ENCODE peak calls at places on chromosomes 7 and 10, in eight cellular contexts. One of them, this sample, is unnamed.

GRCh38 chr10:89516149-89516832 is 19.1 kb downstream of the SLC16A12 start:
- DNase-seq in upper lobe of left lung: no peak
- DNase-seq in fibroblast of lung: peak; percentile 97
- DNase-seq in right atrium auricular region: peak; percentile 87
- DNase-seq in PC-3: peak; percentile 37
- DNase-seq in adrenal gland: no peak
- DNase-seq in lung: no peak
- DNase-seq in lower lobe of right lung: no peak
- DNase-seq in this sample: no peak

GRCh38 chr10:73597346-73597745 is 6.2 kb upstream of the USP54 start:
- DNase-seq in lower lobe of right lung: no peak
- DNase-seq in lung: no peak
- DNase-seq in fibroblast of lung: peak; percentile 75
- DNase-seq in adrenal gland: no peak
- DNase-seq in upper lobe of left lung: no peak
- DNase-seq in PC-3: peak; percentile 72
- DNase-seq in right atrium auricular region: no peak
- DNase-seq in this sample: no peak

GRCh38 chr7:30706865-30707264 is 24.6 kb upstream of the CRHR2 start:
- DNase-seq in upper lobe of left lung: no peak
- DNase-seq in lower lobe of right lung: no peak
- DNase-seq in adrenal gland: no peak
- DNase-seq in lung: no peak
- DNase-seq in right atrium auricular region: no peak
- DNase-seq in fibroblast of lung: no peak
- DNase-seq in PC-3: no peak
- DNase-seq in this sample: no peak

GRCh38 chr7:64887756-64888508 is 15.1 kb upstream of the ZNF273 start:
- DNase-seq in lower lobe of right lung: peak; percentile 61
- DNase-seq in right atrium auricular region: peak; percentile 58
- DNase-seq in upper lobe of left lung: peak; percentile 71
- DNase-seq in adrenal gland: no peak
- DNase-seq in fibroblast of lung: no peak
- DNase-seq in lung: peak; percentile 45
- DNase-seq in PC-3: no peak
- DNase-seq in this sample: no peak

GRCh38 chr10:113279262-113279661 is 273.6 kb upstream of the HABP2 start:
- DNase-seq in lung: no peak
- DNase-seq in right atrium auricular region: no peak
- DNase-seq in fibroblast of lung: no peak
- DNase-seq in lower lobe of right lung: no peak
- DNase-seq in adrenal gland: no peak
- DNase-seq in PC-3: no peak
- DNase-seq in upper lobe of left lung: no peak
- DNase-seq in this sample: no peak

GRCh38 chr10:101897633-101898032 is 54.0 kb upstream of the KCNIP2 start:
- DNase-seq in fibroblast of lung: peak; percentile 70
- DNase-seq in lower lobe of right lung: no peak
- DNase-seq in lung: no peak
- DNase-seq in PC-3: peak; percentile 48
- DNase-seq in adrenal gland: peak; percentile 53
- DNase-seq in upper lobe of left lung: peak; percentile 30
- DNase-seq in right atrium auricular region: no peak
- DNase-seq in this sample: no peak

GRCh38 chr7:2510909-2511768 is 8.4 kb upstream of the LFNG start:
- DNase-seq in adrenal gland: no peak
- DNase-seq in lower lobe of right lung: peak; percentile 76
- DNase-seq in PC-3: peak; percentile 46
- DNase-seq in lung: no peak
- DNase-seq in upper lobe of left lung: peak; percentile 72
- DNase-seq in fibroblast of lung: no peak
- DNase-seq in right atrium auricular region: no peak
- DNase-seq in this sample: peak; percentile 65

GRCh38 chr7:36021917-36022550 is 131.0 kb upstream of the EEPD1 start:
- DNase-seq in fibroblast of lung: peak; percentile 14
- DNase-seq in lower lobe of right lung: no peak
- DNase-seq in right atrium auricular region: no peak
- DNase-seq in upper lobe of left lung: no peak
- DNase-seq in lung: no peak
- DNase-seq in adrenal gland: peak; percentile 62
- DNase-seq in PC-3: no peak
- DNase-seq in this sample: no peak

DNA sequence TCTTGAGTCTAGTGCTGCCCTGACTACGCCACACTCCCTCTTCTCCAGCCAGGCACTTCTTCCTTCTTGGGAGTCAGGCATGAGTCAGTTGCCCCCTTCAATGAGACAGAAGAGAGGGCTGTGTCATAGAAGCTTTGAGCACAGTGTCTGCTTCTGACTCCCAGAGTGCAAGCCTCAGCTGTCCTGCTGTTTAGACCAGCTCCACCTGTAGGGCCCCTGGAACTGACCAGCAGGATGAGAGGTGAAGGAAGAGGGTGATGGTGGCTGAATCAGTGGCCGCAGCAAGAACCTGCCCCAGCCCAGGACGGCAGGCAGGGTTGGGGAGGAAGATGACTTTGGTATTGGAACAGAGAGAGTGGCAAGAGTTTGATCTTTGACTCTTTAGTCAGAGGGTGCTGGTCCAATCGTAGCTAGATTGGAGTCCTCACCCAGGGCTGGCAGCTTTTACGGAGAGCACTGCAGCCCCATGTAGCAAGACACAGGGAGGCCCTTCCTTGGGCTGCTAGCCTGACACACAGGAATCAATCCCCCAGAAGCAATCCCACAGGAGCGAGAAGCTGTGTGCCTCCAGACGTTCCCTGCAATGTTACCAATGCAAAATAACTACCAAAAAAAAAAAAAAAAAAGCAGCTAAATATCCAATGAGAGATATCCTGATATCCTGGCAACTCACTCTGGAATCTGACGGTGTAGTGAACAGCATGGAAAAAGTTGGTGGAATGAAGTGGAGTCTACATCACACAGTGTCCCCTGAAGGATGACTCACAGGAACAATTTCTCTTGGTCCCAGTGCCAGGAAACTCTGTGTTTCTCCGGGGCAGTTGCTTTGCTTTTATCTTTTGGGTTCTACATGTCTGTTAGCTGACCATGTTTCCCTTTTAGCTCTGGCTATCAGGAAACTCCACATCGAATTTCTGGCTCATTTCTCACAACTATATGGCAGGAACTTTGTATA is 6.9 kb downstream of the C10orf62 start:
- DNase-seq in lung: peak; percentile 43
- DNase-seq in upper lobe of left lung: peak; percentile 29
- DNase-seq in lower lobe of right lung: no peak
- DNase-seq in fibroblast of lung: peak; percentile 95
- DNase-seq in right atrium auricular region: peak; percentile 91
- DNase-seq in PC-3: peak; percentile 69
- DNase-seq in adrenal gland: peak; percentile 84
- DNase-seq in this sample: no peak
- TF ChIP-seq CTCF in lung: no peak
- TF ChIP-seq CTCF in upper lobe of left lung: no peak
- TF ChIP-seq CTCF in lower lobe of right lung: no peak
- TF ChIP-seq CTCF in fibroblast of lung: no peak
- TF ChIP-seq CTCF in right atrium auricular region: no peak
- TF ChIP-seq CTCF in PC-3: no peak
- TF ChIP-seq CTCF in adrenal gland: no peak
- TF ChIP-seq CTCF in this sample: no peak

GRCh38 chr7:15684036-15684815 is 2.3 kb downstream of the MEOX2 start:
- DNase-seq in upper lobe of left lung: no peak
- DNase-seq in fibroblast of lung: no peak
- DNase-seq in PC-3: no peak
- DNase-seq in lung: no peak
- DNase-seq in right atrium auricular region: no peak
- DNase-seq in adrenal gland: no peak
- DNase-seq in lower lobe of right lung: no peak
- DNase-seq in this sample: no peak
- H3K4me3 ChIP-seq in upper lobe of left lung: peak overlapping the region; percentile 49
- H3K4me3 ChIP-seq in fibroblast of lung: peak overlapping the region; percentile 63
- H3K4me3 ChIP-seq in PC-3: no peak overlapping the region
- H3K4me3 ChIP-seq in lung: no peak overlapping the region
- H3K4me3 ChIP-seq in right atrium auricular region: peak overlapping the region; percentile 70
- H3K4me3 ChIP-seq in adrenal gland: no peak overlapping the region
- H3K4me3 ChIP-seq in lower lobe of right lung: peak overlapping the region; percentile 57
- H3K4me3 ChIP-seq in this sample: no peak overlapping the region

GRCh38 chr7:123004931-123005330 is 9.4 kb upstream of the TAS2R16 start:
- DNase-seq in PC-3: no peak
- DNase-seq in adrenal gland: no peak
- DNase-seq in upper lobe of left lung: no peak
- DNase-seq in fibroblast of lung: peak; percentile 62
- DNase-seq in lower lobe of right lung: no peak
- DNase-seq in lung: no peak
- DNase-seq in right atrium auricular region: no peak
- DNase-seq in this sample: no peak
- H3K27me3 ChIP-seq in PC-3: no peaks in the 10 kb centered on the region
- H3K27me3 ChIP-seq in adrenal gland: no peaks in the 10 kb centered on the region
- H3K27me3 ChIP-seq in upper lobe of left lung: no peaks in the 10 kb centered on the region
- H3K27me3 ChIP-seq in fibroblast of lung: no peaks in the 10 kb centered on the region
- H3K27me3 ChIP-seq in lower lobe of right lung: no peaks in the 10 kb centered on the region
- H3K27me3 ChIP-seq in lung: no peaks in the 10 kb centered on the region
- H3K27me3 ChIP-seq in right atrium auricular region: no peaks in the 10 kb centered on the region
- H3K27me3 ChIP-seq in this sample: no peaks in the 10 kb centered on the region

GRCh38 chr7:141928147-141928894 is 12.1 kb downstream of the OR9A4 start:
- DNase-seq in fibroblast of lung: no peak
- DNase-seq in adrenal gland: no peak
- DNase-seq in upper lobe of left lung: no peak
- DNase-seq in right atrium auricular region: no peak
- DNase-seq in PC-3: no peak
- DNase-seq in lung: no peak
- DNase-seq in lower lobe of right lung: no peak
- DNase-seq in this sample: no peak
- TF ChIP-seq CTCF in fibroblast of lung: no peak
- TF ChIP-seq CTCF in adrenal gland: no peak
- TF ChIP-seq CTCF in upper lobe of left lung: no peak
- TF ChIP-seq CTCF in right atrium auricular region: no peak
- TF ChIP-seq CTCF in PC-3: no peak
- TF ChIP-seq CTCF in lung: no peak
- TF ChIP-seq CTCF in lower lobe of right lung: no peak
- TF ChIP-seq CTCF in this sample: no peak

DNA sequence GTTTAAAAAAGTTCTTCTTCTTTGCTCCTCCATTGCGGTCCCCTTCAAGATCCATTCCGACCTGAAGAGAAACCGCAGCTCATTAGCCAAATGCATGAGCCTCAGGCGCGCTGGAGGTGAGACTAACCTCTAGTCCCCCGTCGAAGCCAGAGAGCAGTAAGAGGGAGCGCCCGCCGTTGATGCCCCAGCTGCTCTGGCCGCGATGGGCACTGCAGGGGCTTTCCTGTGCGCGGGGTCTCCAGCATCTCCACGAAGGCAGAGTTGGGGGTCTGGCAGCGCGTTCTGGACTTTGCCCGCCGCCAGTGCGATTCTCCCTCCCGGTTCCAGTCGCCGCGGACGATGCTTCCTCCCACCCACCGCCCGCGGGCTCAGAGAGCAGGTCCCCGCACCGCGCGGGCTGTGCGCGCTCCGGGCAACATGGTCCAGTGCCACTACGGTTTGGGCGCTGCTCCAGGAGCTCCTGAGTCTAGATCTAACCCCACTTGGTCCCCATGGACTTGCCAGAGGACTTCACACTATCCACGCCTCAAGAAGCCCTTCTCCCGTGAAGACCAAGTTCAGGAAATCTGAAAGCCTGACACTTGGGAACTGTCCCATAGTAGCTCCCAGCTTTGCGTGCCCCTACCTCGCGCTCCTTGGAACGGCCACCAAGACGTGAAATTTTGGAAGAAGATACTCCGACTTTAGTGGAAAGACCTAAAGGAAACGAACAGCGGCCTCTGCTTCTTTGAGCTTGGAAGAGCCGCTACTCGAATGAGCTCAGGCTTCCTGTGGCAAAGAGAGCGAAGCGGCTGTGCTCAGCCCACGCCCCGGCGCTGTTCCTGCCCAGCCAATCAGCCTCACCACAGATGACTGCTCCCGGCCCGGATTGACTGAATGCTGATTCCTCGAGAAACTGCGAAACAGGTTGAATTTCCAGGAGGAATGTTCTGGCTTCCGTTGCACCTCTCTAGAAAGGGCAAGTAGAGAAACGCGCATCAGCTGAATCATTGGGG is at the start of gene ABCB1:
- DNase-seq in upper lobe of left lung: peak; percentile 28
- DNase-seq in right atrium auricular region: peak; percentile 67
- DNase-seq in adrenal gland: peak; percentile 93
- DNase-seq in lung: peak; percentile 29
- DNase-seq in lower lobe of right lung: peak; percentile 46
- DNase-seq in PC-3: no peak
- DNase-seq in fibroblast of lung: peak; percentile 79
- DNase-seq in this sample: peak; percentile 33
- H3K4me3 ChIP-seq in upper lobe of left lung: peak within 1 kb of the TSS; percentile 51
- H3K4me3 ChIP-seq in right atrium auricular region: peak within 1 kb of the TSS; percentile 54
- H3K4me3 ChIP-seq in adrenal gland: peak within 1 kb of the TSS; percentile 93
- H3K4me3 ChIP-seq in lung: no peak within 1 kb of the TSS
- H3K4me3 ChIP-seq in lower lobe of right lung: peak within 1 kb of the TSS; percentile 51
- H3K4me3 ChIP-seq in PC-3: no peak within 1 kb of the TSS
- H3K4me3 ChIP-seq in fibroblast of lung: peak within 1 kb of the TSS; percentile 39
- H3K4me3 ChIP-seq in this sample: peak within 1 kb of the TSS; percentile 58

GRCh38 chr10:15068802-15069201 is 19.8 kb downstream of the ACBD7 start:
- DNase-seq in fibroblast of lung: peak; percentile 24
- DNase-seq in lower lobe of right lung: no peak
- DNase-seq in PC-3: no peak
- DNase-seq in right atrium auricular region: no peak
- DNase-seq in lung: no peak
- DNase-seq in upper lobe of left lung: no peak
- DNase-seq in adrenal gland: no peak
- DNase-seq in this sample: no peak

GRCh38 chr10:15069230-15069629 is 19.3 kb downstream of the ACBD7 start:
- DNase-seq in lower lobe of right lung: no peak
- DNase-seq in lung: no peak
- DNase-seq in right atrium auricular region: no peak
- DNase-seq in PC-3: no peak
- DNase-seq in adrenal gland: no peak
- DNase-seq in fibroblast of lung: no peak
- DNase-seq in upper lobe of left lung: no peak
- DNase-seq in this sample: no peak

GRCh38 chr10:15072358-15072757 is 16.2 kb downstream of the ACBD7 start:
- DNase-seq in fibroblast of lung: no peak
- DNase-seq in lower lobe of right lung: no peak
- DNase-seq in PC-3: no peak
- DNase-seq in upper lobe of left lung: no peak
- DNase-seq in lung: no peak
- DNase-seq in adrenal gland: no peak
- DNase-seq in right atrium auricular region: no peak
- DNase-seq in this sample: no peak

GRCh38 chr10:15067154-15067553 is 21.4 kb downstream of the ACBD7 start:
- DNase-seq in right atrium auricular region: no peak
- DNase-seq in PC-3: no peak
- DNase-seq in adrenal gland: no peak
- DNase-seq in lung: no peak
- DNase-seq in upper lobe of left lung: no peak
- DNase-seq in lower lobe of right lung: no peak
- DNase-seq in fibroblast of lung: no peak
- DNase-seq in this sample: no peak
- H3K27me3 ChIP-seq in right atrium auricular region: no peaks in the 10 kb centered on the region
- H3K27me3 ChIP-seq in PC-3: no peaks in the 10 kb centered on the region
- H3K27me3 ChIP-seq in adrenal gland: no peaks in the 10 kb centered on the region
- H3K27me3 ChIP-seq in lung: no peaks in the 10 kb centered on the region
- H3K27me3 ChIP-seq in upper lobe of left lung: no peaks in the 10 kb centered on the region
- H3K27me3 ChIP-seq in lower lobe of right lung: no peaks in the 10 kb centered on the region
- H3K27me3 ChIP-seq in fibroblast of lung: peaks cover 2% of the 10 kb centered on the region
- H3K27me3 ChIP-seq in this sample: no peaks in the 10 kb centered on the region